ENCODE peak calls at places on chromosome X, in five cellular contexts. E, W, R, P and V are unnamed samples.

GRCh38 chrX:148629435-148629834 is 129.0 kb downstream of the AFF2 start:
- DNase-seq in E (no peak), W (no peak), R (no peak), P (no peak), V (no peak)

GRCh38 chrX:7083468-7084396 is 63.8 kb upstream of the STS start:
- DNase-seq in E (peak; percentile 89), W (peak; percentile 53), R (no peak), P (no peak), V (peak; percentile 78)

GRCh38 chrX:33252306-33252825 is 41.0 kb upstream of the DMD start:
- DNase-seq in E (no peak), W (no peak), R (no peak), P (no peak), V (no peak)

GRCh38 chrX:129769467-129770154 is 10.1 kb upstream of the SASH3 start:
- DNase-seq in E (no peak), W (peak; percentile 70), R (no peak), P (no peak), V (no peak)

GRCh38 chrX:40098264-40099045 is 697 bp upstream of the BCOR start:
- DNase-seq in E (no peak), W (peak; percentile 51), R (peak; percentile 22), P (peak; percentile 72), V (no peak)

GRCh38 chrX:110734894-110735541 is 60.6 kb downstream of the CHRDL1 start:
- DNase-seq in E (peak; percentile 60), W (no peak), R (no peak), P (no peak), V (no peak)

GRCh38 chrX:13742397-13743176 is 8.0 kb downstream of the OFD1 start:
- DNase-seq in E (no peak), W (peak; percentile 59), R (no peak), P (no peak), V (no peak)

GRCh38 chrX:100964362-100964761 is 5.1 kb upstream of the ARL13A start:
- DNase-seq in E (no peak), W (no peak), R (no peak), P (no peak), V (no peak)

GRCh38 chrX:69762340-69762739 is 146.4 kb downstream of the EDA start:
- DNase-seq in E (no peak), W (no peak), R (no peak), P (no peak), V (no peak)

GRCh38 chrX:26558719-26559386 is 342.9 kb downstream of the MAGEB5 start:
- DNase-seq in E (no peak), W (no peak), R (no peak), P (no peak), V (no peak)

GRCh38 chrX:107683124-107683895 is 55.0 kb downstream of the PRPS1 start:
- DNase-seq in E (no peak), W (no peak), R (no peak), P (no peak), V (no peak)

GRCh38 chrX:52078133-52078532 is 9.2 kb upstream of the MAGED4B start:
- DNase-seq in E (no peak), W (no peak), R (no peak), P (no peak), V (no peak)

GRCh38 chrX:149004936-149005335 is 500.2 kb downstream of the IDS start:
- DNase-seq in E (no peak), W (no peak), R (peak; percentile 2), P (no peak), V (no peak)

GRCh38 chrX:12401252-12401651 is 263.0 kb downstream of the FRMPD4 start:
- DNase-seq in E (no peak), W (no peak), R (no peak), P (no peak), V (no peak)

GRCh38 chrX:84933956-84934556 is 69.6 kb upstream of the APOOL start:
- DNase-seq in E (no peak), W (no peak), R (no peak), P (no peak), V (no peak)

GRCh38 chrX:48909703-48910102 is 1.7 kb downstream of the SLC35A2 start:
- DNase-seq in E (no peak), W (no peak), R (no peak), P (no peak), V (no peak)

GRCh38 chrX:134999469-134999868 is 8.7 kb downstream of the SMIM10 start:
- DNase-seq in E (peak; percentile 62), W (no peak), R (peak; percentile 25), P (peak; percentile 32), V (peak; percentile 34)

GRCh38 chrX:134929813-134930212 is 61.0 kb upstream of the SMIM10 start:
- DNase-seq in E (no peak), W (no peak), R (no peak), P (no peak), V (no peak)

GRCh38 chrX:123983240-123983639 is 21.7 kb downstream of the STAG2 start:
- DNase-seq in E (no peak), W (no peak), R (no peak), P (peak; percentile 66), V (no peak)

GRCh38 chrX:69031181-69031580 is 134.1 kb downstream of the PJA1 start:
- DNase-seq in E (peak; percentile 8), W (no peak), R (no peak), P (no peak), V (no peak)

GRCh38 chrX:24285082-24285481 is 28.8 kb downstream of the SUPT20HL2 start:
- DNase-seq in E (no peak), W (no peak), R (no peak), P (no peak), V (no peak)

GRCh38 chrX:45619290-45619689 is 418.6 kb upstream of the DIPK2B start:
- DNase-seq in E (no peak), W (no peak), R (no peak), P (no peak), V (no peak)

GRCh38 chrX:70253377-70254062 is 6.5 kb downstream of the P2RY4 start:
- DNase-seq in E (no peak), W (no peak), R (no peak), P (no peak), V (no peak)

GRCh38 chrX:154654925-154655324 is 1.5 kb upstream of the CTAG2 start:
- DNase-seq in E (no peak), W (no peak), R (no peak), P (no peak), V (no peak)

GRCh38 chrX:73214366-73215094 is at the start of gene NAP1L2:
- DNase-seq in E (no peak), W (peak; percentile 36), R (no peak), P (no peak), V (no peak)

GRCh38 chrX:128862557-128862956 is 660.7 kb downstream of the SMARCA1 start:
- DNase-seq in E (no peak), W (no peak), R (no peak), P (no peak), V (no peak)

GRCh38 chrX:57227691-57228090 is 58.8 kb upstream of the FAAH2 start:
- DNase-seq in E (no peak), W (peak; percentile 14), R (no peak), P (no peak), V (no peak)

GRCh38 chrX:134020910-134021309 is 35.5 kb upstream of the GPC3 start:
- DNase-seq in E (no peak), W (no peak), R (no peak), P (no peak), V (no peak)

GRCh38 chrX:153336128-153336894 is 2.4 kb downstream of the ZNF275 start:
- DNase-seq in E (no peak), W (no peak), R (no peak), P (no peak), V (no peak)

GRCh38 chrX:151754042-151754419 is 19.5 kb downstream of the CNGA2 start:
- DNase-seq in E (peak; percentile 77), W (no peak), R (no peak), P (no peak), V (no peak)